ENCODE peak calls at places on chromosomes 16 and 17, in six cellular contexts. H is dorsolateral prefrontal cortex; Y is uterus; O is mesothelial cell of epicardium; D is CD8-positive, alpha-beta T cell; S is lower lobe of right lung. M is an unnamed sample.

GRCh38 chr16:74731853-74732477 is 31.3 kb upstream of the MLKL start:
- DNase-seq in H (no peak), Y (no peak), O (no peak), D (no peak), S (no peak), M (no peak)

GRCh38 chr17:57519199-57519598 is 225.9 kb downstream of the CCDC182 start:
- DNase-seq in H (no peak), Y (no peak), O (no peak), D (no peak), S (no peak), M (peak; percentile 30)

GRCh38 chr16:5036228-5037156 is 2.8 kb upstream of the NAGPA start:
- DNase-seq in H (no peak), Y (no peak), O (no peak), D (no peak), S (peak; percentile 27), M (no peak)

GRCh38 chr17:71709974-71710373 is 410.8 kb upstream of the SOX9 start:
- DNase-seq in H (no peak), Y (no peak), O (no peak), D (no peak), S (no peak), M (no peak)

GRCh38 chr17:72039490-72039889 is 81.3 kb upstream of the SOX9 start:
- DNase-seq in H (no peak), Y (no peak), O (no peak), D (no peak), S (no peak), M (no peak)

GRCh38 chr16:84379731-84380369 is 11.5 kb downstream of the ATP2C2 start:
- DNase-seq in H (no peak), Y (no peak), O (no peak), D (no peak), S (no peak), M (no peak)

GRCh38 chr17:43613911-43614310 is 47.8 kb downstream of the MEOX1 start:
- DNase-seq in H (no peak), Y (no peak), O (no peak), D (no peak), S (no peak), M (no peak)

GRCh38 chr17:79607941-79608728 is 2.7 kb downstream of the RBFOX3 start:
- DNase-seq in H (no peak), Y (peak; percentile 22), O (peak; percentile 64), D (no peak), S (no peak), M (peak; percentile 87)

GRCh38 chr16:56961386-56961785 is 364 bp upstream of the CETP start:
- DNase-seq in H (no peak), Y (no peak), O (no peak), D (no peak), S (no peak), M (no peak)

GRCh38 chr17:62950067-62950466 is 16.0 kb upstream of the TANC2 start:
- DNase-seq in H (no peak), Y (peak; percentile 20), O (no peak), D (no peak), S (peak; percentile 48), M (no peak)

GRCh38 chr16:68732068-68732680 is 4.9 kb upstream of the CDH1 start:
- DNase-seq in H (no peak), Y (no peak), O (peak; percentile 47), D (no peak), S (peak; percentile 84), M (no peak)

GRCh38 chr16:67396775-67397450 is 3.6 kb upstream of the TPPP3 start:
- DNase-seq in H (no peak), Y (no peak), O (no peak), D (no peak), S (no peak), M (no peak)

GRCh38 chr17:41801374-41802062 is 10.2 kb downstream of the P3H4 start:
- DNase-seq in H (peak; percentile 86), Y (peak; percentile 84), O (peak; percentile 78), D (peak; percentile 86), S (peak; percentile 87), M (peak; percentile 88)

GRCh38 chr16:50683689-50684374 is 2.7 kb upstream of the SNX20 start:
- DNase-seq in H (no peak), Y (no peak), O (no peak), D (peak; percentile 69), S (no peak), M (no peak)

GRCh38 chr16:81003610-81004460 is 2.9 kb downstream of the CMC2 start:
- DNase-seq in H (no peak), Y (no peak), O (no peak), D (no peak), S (no peak), M (no peak)

GRCh38 chr16:47018223-47018891 is 44.9 kb upstream of the DNAJA2 start:
- DNase-seq in H (no peak), Y (no peak), O (no peak), D (no peak), S (no peak), M (peak; percentile 49)

GRCh38 chr17:30188211-30188939 is 47.1 kb downstream of the SLC6A4 start:
- DNase-seq in H (no peak), Y (no peak), O (no peak), D (no peak), S (no peak), M (no peak)

GRCh38 chr16:87703071-87703470 is 62.7 kb downstream of the KLHDC4 start:
- DNase-seq in H (no peak), Y (no peak), O (no peak), D (no peak), S (no peak), M (no peak)

GRCh38 chr17:44345497-44346026 is 460 bp downstream of the GRN start:
- DNase-seq in H (no peak), Y (peak; percentile 56), O (no peak), D (peak; percentile 69), S (no peak), M (peak; percentile 69)

GRCh38 chr16:55497558-55497957 is 11.3 kb upstream of the LPCAT2 start:
- DNase-seq in H (no peak), Y (no peak), O (no peak), D (no peak), S (no peak), M (no peak)

GRCh38 chr17:5745091-5745820 is 160.9 kb upstream of the NLRP1 start:
- DNase-seq in H (no peak), Y (no peak), O (no peak), D (no peak), S (no peak), M (no peak)

GRCh38 chr17:82915010-82915696 is 75.3 kb upstream of the ZNF750 start:
- DNase-seq in H (no peak), Y (no peak), O (no peak), D (no peak), S (no peak), M (no peak)

GRCh38 chr17:82913304-82914043 is 73.7 kb upstream of the ZNF750 start:
- DNase-seq in H (no peak), Y (no peak), O (no peak), D (no peak), S (no peak), M (no peak)

GRCh38 chr17:82915697-82916027 is 75.8 kb upstream of the ZNF750 start:
- DNase-seq in H (no peak), Y (no peak), O (no peak), D (no peak), S (no peak), M (no peak)

GRCh38 chr17:82912571-82913089 is 72.8 kb upstream of the ZNF750 start:
- DNase-seq in H (no peak), Y (no peak), O (no peak), D (no peak), S (no peak), M (no peak)

DNA sequence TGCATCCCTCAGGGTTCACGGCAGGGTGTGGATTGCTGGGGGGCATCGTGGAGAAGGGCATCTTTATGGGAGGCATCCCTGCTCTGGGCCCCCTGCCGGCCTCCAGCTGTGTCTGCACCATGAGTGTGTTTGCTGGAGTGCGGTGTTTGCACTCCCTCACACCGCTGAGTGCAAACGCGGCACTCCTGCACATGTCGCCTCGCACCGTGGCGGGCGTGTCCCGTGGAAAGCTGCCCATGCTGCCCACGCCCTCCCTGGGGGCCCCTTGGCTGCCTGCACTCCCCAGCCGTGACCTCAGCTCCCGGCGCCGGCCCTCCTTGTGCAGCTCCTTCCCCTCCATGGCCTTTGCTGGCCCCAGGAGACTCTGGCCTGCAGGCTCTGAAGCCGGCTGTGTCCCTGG is 74.6 kb upstream of the ZNF750 start:
- DNase-seq in H (no peak), Y (no peak), O (no peak), D (no peak), S (peak; percentile 64), M (no peak)
- TF ChIP-seq CTCF in H (no peak), Y (peak; percentile 24), O (no peak), D (no peak), S (peak; percentile 42), M (no peak)

GRCh38 chr17:14515015-14515414 is 214.1 kb downstream of the HS3ST3B1 start:
- DNase-seq in H (no peak), Y (no peak), O (no peak), D (no peak), S (no peak), M (no peak)
- TF ChIP-seq CTCF in H (no peak), Y (no peak), O (no peak), D (no peak), S (no peak), M (no peak)

GRCh38 chr17:65531508-65532431 is 29.7 kb downstream of the AXIN2 start:
- DNase-seq in H (no peak), Y (peak; percentile 84), O (no peak), D (no peak), S (no peak), M (no peak)
- TF ChIP-seq CTCF in H (no peak), Y (no peak), O (peak; percentile 59), D (no peak), S (no peak), M (no peak)

GRCh38 chr16:2273484-2273883 is 5.6 kb upstream of the RNPS1 start:
- DNase-seq in H (no peak), Y (no peak), O (no peak), D (no peak), S (no peak), M (no peak)

GRCh38 chr16:2271848-2272461 is 4.0 kb upstream of the RNPS1 start:
- DNase-seq in H (no peak), Y (no peak), O (no peak), D (no peak), S (no peak), M (no peak)

GRCh38 chr16:2267913-2268666 is at the start of gene RNPS1:
- DNase-seq in H (peak; percentile 95), Y (peak; percentile 97), O (peak; percentile 98), D (peak; percentile 99), S (peak; percentile 98), M (peak; percentile 95)

GRCh38 chr16:2270588-2271470 is 2.9 kb upstream of the RNPS1 start:
- DNase-seq in H (no peak), Y (no peak), O (no peak), D (no peak), S (no peak), M (no peak)

GRCh38 chr16:2270070-2270462 is 2.1 kb upstream of the RNPS1 start:
- DNase-seq in H (no peak), Y (no peak), O (no peak), D (no peak), S (no peak), M (no peak)
- TF ChIP-seq CTCF in H (no peak), Y (no peak), O (no peak), D (no peak), S (no peak), M (no peak)

GRCh38 chr17:74759243-74759801 is 10.9 kb downstream of the NHERF1 start:
- DNase-seq in H (no peak), Y (no peak), O (no peak), D (peak; percentile 79), S (no peak), M (no peak)
- TF ChIP-seq CTCF in H (no peak), Y (no peak), O (no peak), D (no peak), S (no peak), M (no peak)

M was measured in endothelial cell.